ENCODE peak calls at places on chromosomes 11 and 22, in nine cellular contexts. K, B, O, F, Q, E, N, A and Y are unnamed samples.

GRCh38 chr11:127524618-127525017 is 524.0 kb upstream of the KIRREL3 start:
- DNase-seq in N (no peak), E (no peak), B (no peak), Q (no peak), F (no peak), O (no peak), K (no peak), A (no peak), Y (no peak)

GRCh38 chr11:47399860-47400812 is 8.3 kb upstream of the SLC39A13 start:
- DNase-seq in O (no peak), B (no peak), A (peak; percentile 61), F (no peak), E (no peak), K (peak; percentile 73), N (peak; percentile 71), Q (no peak), Y (no peak)

GRCh38 chr11:65861165-65861505 is 902 bp downstream of the MUS81 start:
- DNase-seq in Q (no peak), E (no peak), B (no peak), O (no peak), N (no peak), F (no peak), K (no peak), A (peak; percentile 84), Y (no peak)

GRCh38 chr22:42434283-42434682 is 2.1 kb upstream of the NFAM1 start:
- DNase-seq in Q (no peak), A (peak; percentile 51), N (no peak), B (no peak), O (no peak), E (no peak), F (no peak), K (peak; percentile 61), Y (no peak)

GRCh38 chr11:22193348-22194051 is 615 bp downstream of the ANO5 start:
- DNase-seq in K (peak; percentile 37), F (no peak), N (peak; percentile 46), E (no peak), O (peak; percentile 48), B (peak; percentile 27), Q (no peak), A (peak; percentile 77), Y (no peak)

GRCh38 chr11:86478348-86478747 is 103.7 kb downstream of the CCDC81 start:
- DNase-seq in E (no peak), F (no peak), A (no peak), B (no peak), N (no peak), K (no peak), O (no peak), Q (no peak), Y (no peak)

GRCh38 chr11:122045181-122045586 is 70.8 kb downstream of the BLID start:
- DNase-seq in K (no peak), B (no peak), E (peak; percentile 78), N (no peak), A (no peak), O (no peak), F (no peak), Q (no peak), Y (no peak)

GRCh38 chr11:117662255-117662654 is 134.8 kb downstream of the DSCAML1 start:
- DNase-seq in O (no peak), N (no peak), Q (no peak), A (no peak), K (no peak), F (no peak), E (no peak), B (no peak), Y (no peak)

GRCh38 chr11:47941907-47942558 is 38.3 kb upstream of the PTPRJ start:
- DNase-seq in A (no peak), N (no peak), B (no peak), O (no peak), Q (no peak), E (no peak), K (no peak), F (no peak), Y (no peak)

GRCh38 chr11:60914620-60915249 is 777 bp downstream of the TMEM109 start:
- DNase-seq in B (peak; percentile 39), K (peak; percentile 70), F (no peak), E (no peak), N (no peak), O (no peak), A (no peak), Q (no peak), Y (no peak)

GRCh38 chr11:61700221-61700620 is 20.0 kb downstream of the DAGLA start:
- DNase-seq in N (no peak), Q (no peak), K (no peak), E (peak; percentile 76), F (no peak), O (peak; percentile 71), B (peak; percentile 90), A (no peak), Y (no peak)

GRCh38 chr11:72744474-72744873 is 7.7 kb downstream of the ARAP1 start:
- DNase-seq in O (no peak), B (no peak), F (no peak), A (peak; percentile 19), Q (no peak), K (no peak), N (no peak), E (no peak), Y (no peak)

GRCh38 chr11:59770324-59770723 is 15.1 kb downstream of the STX3 start:
- DNase-seq in O (no peak), N (no peak), B (no peak), E (no peak), A (no peak), F (no peak), Q (no peak), K (no peak), Y (no peak)

GRCh38 chr22:18024276-18024939 is at the start of gene MICAL3:
- DNase-seq in A (peak; percentile 80), E (peak; percentile 68), Q (no peak), F (no peak), N (peak; percentile 80), B (peak; percentile 83), O (no peak), K (peak; percentile 80), Y (peak; percentile 19)

GRCh38 chr11:103326070-103326794 is 217.0 kb downstream of the DYNC2H1 start:
- DNase-seq in F (no peak), O (no peak), E (peak; percentile 60), K (no peak), A (peak; percentile 37), N (peak; percentile 44), Q (peak; percentile 64), B (peak; percentile 48), Y (peak; percentile 73)

GRCh38 chr22:38014083-38014482 is 29.7 kb upstream of the SOX10 start:
- DNase-seq in B (no peak), Q (no peak), A (no peak), K (no peak), E (no peak), O (no peak), F (no peak), N (no peak), Y (no peak)

GRCh38 chr11:130840683-130841082 is 75.6 kb downstream of the SNX19 start:
- DNase-seq in B (no peak), Q (no peak), N (no peak), F (no peak), E (no peak), A (no peak), O (no peak), K (no peak), Y (no peak)

GRCh38 chr11:61115498-61116224 is 13.4 kb downstream of the CD5 start:
- DNase-seq in A (no peak), K (no peak), E (no peak), O (no peak), Q (no peak), F (no peak), N (no peak), B (no peak), Y (no peak)

GRCh38 chr11:69086152-69086551 is 37.4 kb downstream of the TPCN2 start:
- DNase-seq in F (no peak), E (no peak), N (no peak), Q (no peak), O (no peak), K (peak; percentile 35), B (no peak), A (no peak), Y (no peak)
- TF ChIP-seq CTCF in F (no peak), E (no peak), N (no peak), Q (no peak), O (no peak), K (no peak), B (no peak), A (no peak), Y (no peak)

GRCh38 chr22:44311104-44311854 is 1.5 kb downstream of the SHISAL1 start:
- DNase-seq in F (no peak), K (no peak), E (no peak), B (no peak), N (no peak), O (no peak), Q (no peak), A (peak; percentile 46), Y (no peak)
- TF ChIP-seq CTCF in F (no peak), K (no peak), E (no peak), B (no peak), N (no peak), O (no peak), Q (no peak), A (no peak), Y (no peak)

GRCh38 chr11:119863811-119864601 is 135.0 kb upstream of the NECTIN1 start:
- DNase-seq in O (no peak), F (no peak), K (no peak), E (no peak), B (no peak), A (no peak), N (peak; percentile 24), Q (no peak), Y (no peak)
- TF ChIP-seq CTCF in O (no peak), F (no peak), K (no peak), E (no peak), B (no peak), A (no peak), N (no peak), Q (no peak), Y (no peak)

GRCh38 chr11:36253238-36253637 is 36.0 kb downstream of the COMMD9 start:
- DNase-seq in F (no peak), B (no peak), N (no peak), A (no peak), Q (no peak), E (no peak), O (no peak), K (no peak), Y (no peak)

GRCh38 chr11:36261094-36261493 is 28.1 kb downstream of the COMMD9 start:
- DNase-seq in N (no peak), A (no peak), B (no peak), K (no peak), O (no peak), Q (no peak), E (no peak), F (no peak), Y (no peak)

GRCh38 chr11:36258730-36259360 is 30.4 kb downstream of the COMMD9 start:
- DNase-seq in Q (peak; percentile 52), A (no peak), O (no peak), N (peak; percentile 64), B (peak; percentile 76), E (peak; percentile 65), K (peak; percentile 58), F (no peak), Y (peak; percentile 44)

GRCh38 chr11:36254739-36255138 is 34.5 kb downstream of the COMMD9 start:
- DNase-seq in A (no peak), N (no peak), E (no peak), K (no peak), O (no peak), F (no peak), Q (no peak), B (no peak), Y (no peak)

DNA sequence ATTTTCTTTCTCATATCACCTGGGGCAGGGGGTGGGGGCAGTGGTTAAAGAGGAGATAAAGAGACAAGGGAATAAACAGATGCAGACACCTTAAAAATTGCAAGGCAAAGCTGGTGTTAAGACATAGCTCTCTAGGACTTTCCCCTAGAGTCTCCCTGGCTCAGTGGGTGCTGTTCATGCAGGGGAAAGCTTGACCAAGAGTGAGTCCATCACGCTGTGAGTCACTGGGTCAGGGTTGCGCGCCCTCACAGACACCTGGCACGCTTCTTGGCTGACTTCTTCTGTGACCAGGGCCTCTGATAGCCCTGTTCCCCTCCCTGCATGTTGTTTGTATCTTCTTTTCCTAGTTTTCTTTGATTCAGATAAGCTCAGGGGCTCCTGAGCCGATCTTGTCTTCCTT is 31.9 kb downstream of the COMMD9 start:
- DNase-seq in B (no peak), F (no peak), A (no peak), E (no peak), O (no peak), K (peak; percentile 47), Q (no peak), N (no peak), Y (no peak)
- TF ChIP-seq CTCF in B (no peak), F (no peak), A (no peak), E (no peak), O (no peak), K (no peak), Q (no peak), N (no peak), Y (no peak)